ENCODE peak calls at places on chromosomes 16 and 17, in four cellular contexts. D is T-helper 17 cell, G is heart left ventricle, M is stomach. I is an unnamed sample.

GRCh38 chr16:65119905-65120341 is 1.9 kb downstream of the CDH11 start:
- DNase-seq in D (no peak), G (no peak), M (no peak), I (no peak)

GRCh38 chr17:45086346-45086745 is 25.2 kb downstream of the NMT1 start:
- DNase-seq in D (no peak), G (no peak), M (no peak), I (no peak)

GRCh38 chr17:37045271-37045946 is 96.7 kb downstream of the AATF start:
- DNase-seq in D (no peak), G (no peak), M (no peak), I (no peak)

GRCh38 chr17:78563189-78564145 is 13.7 kb downstream of the DNAH17 start:
- DNase-seq in D (no peak), G (peak), M (peak), I (no peak)

GRCh38 chr17:46027326-46028325 is 28.6 kb downstream of the STH start:
- DNase-seq in D (no peak), G (no peak), M (no peak), I (no peak)

GRCh38 chr16:30075503-30076275 is at the start of gene PPP4C:
- DNase-seq in D (peak), G (peak), M (peak), I (peak)

GRCh38 chr17:40035162-40035559 is 19.0 kb downstream of the MED24 start:
- DNase-seq in D (no peak), G (no peak), M (no peak), I (no peak)

GRCh38 chr17:869067-869466 is 86.9 kb downstream of the MRM3 start:
- DNase-seq in D (no peak), G (peak), M (peak), I (no peak)

GRCh38 chr17:8649157-8650118 is 18.9 kb upstream of the MYH10 start:
- DNase-seq in D (no peak), G (peak), M (no peak), I (no peak)

GRCh38 chr17:65783845-65784334 is 222.4 kb upstream of the AXIN2 start:
- DNase-seq in D (no peak), G (no peak), M (no peak), I (no peak)

GRCh38 chr16:4358831-4359561 is 7.9 kb upstream of the PAM16 start:
- DNase-seq in D (peak), G (peak), M (peak), I (no peak)

GRCh38 chr17:44095647-44096496 is 25.3 kb downstream of the G6PC3 start:
- DNase-seq in D (no peak), G (peak), M (no peak), I (peak)

GRCh38 chr17:64778367-64779290 is 116.5 kb upstream of the SMURF2 start:
- DNase-seq in D (no peak), G (no peak), M (peak), I (no peak)

GRCh38 chr17:1735834-1736347 is 6.8 kb upstream of the SERPINF2 start:
- DNase-seq in D (no peak), G (no peak), M (no peak), I (no peak)

I was measured in Caco-2.